ENCODE peak calls at places on chromosomes 3 and 15, in five cellular contexts. Q, G, E, H and P are unnamed samples.

GRCh38 chr3:33128706-33129105 is 14.9 kb downstream of the CRTAP start:
- DNase-seq in H (no peak), E (no peak), Q (no peak), G (no peak), P (no peak)

GRCh38 chr3:193701896-193702644 is 109.1 kb downstream of the OPA1 start:
- DNase-seq in Q (no peak), H (peak), E (no peak), G (no peak), P (no peak)

GRCh38 chr3:171018151-171018935 is 8.2 kb downstream of the SLC2A2 start:
- DNase-seq in E (peak), H (no peak), G (no peak), Q (peak), P (no peak)

GRCh38 chr3:143975549-143976152 is 4.0 kb downstream of the DIPK2A start:
- DNase-seq in H (no peak), G (peak), E (peak), Q (no peak), P (no peak)

GRCh38 chr3:59469948-59470723 is 420.3 kb upstream of the CFAP20DC start:
- DNase-seq in E (no peak), H (no peak), Q (no peak), G (no peak), P (no peak)

GRCh38 chr3:43638594-43639447 is 17.0 kb upstream of the ANO10 start:
- DNase-seq in H (no peak), E (peak), G (no peak), Q (peak), P (no peak)

GRCh38 chr15:37098468-37099320 is 1.7 kb downstream of the MEIS2 start:
- DNase-seq in H (no peak), Q (no peak), G (no peak), E (peak), P (no peak)

GRCh38 chr3:190911382-190911781 is 48.9 kb upstream of the GMNC start:
- DNase-seq in G (no peak), H (no peak), Q (no peak), E (no peak), P (no peak)

GRCh38 chr15:82856397-82857170 is 47.2 kb downstream of the WHAMM start:
- DNase-seq in H (no peak), G (peak), E (no peak), Q (no peak), P (no peak)

GRCh38 chr3:161552984-161553383 is 56.4 kb downstream of the OTOL1 start:
- DNase-seq in G (no peak), H (no peak), E (no peak), Q (no peak), P (no peak)

GRCh38 chr3:145623349-145623748 is 537.6 kb downstream of the PLOD2 start:
- DNase-seq in E (no peak), Q (no peak), G (no peak), H (no peak), P (no peak)

GRCh38 chr3:106588739-106589138 is 719.9 kb upstream of the CBLB start:
- DNase-seq in G (no peak), Q (no peak), H (no peak), E (no peak), P (no peak)

GRCh38 chr3:5057857-5058324 is 64.2 kb upstream of the ARL8B start:
- DNase-seq in E (peak), Q (peak), G (peak), H (peak), P (no peak)

GRCh38 chr3:107951111-107951510 is 139.7 kb downstream of the CD47 start:
- DNase-seq in Q (no peak), G (no peak), H (no peak), E (no peak), P (no peak)
- TF ChIP-seq CREB1 in Q (no peak), G (no peak), H (no peak), E (no peak), P (no peak)

GRCh38 chr3:17632401-17633100 is 109.9 kb downstream of the TBC1D5 start:
- DNase-seq in Q (no peak), G (no peak), E (peak), H (no peak), P (no peak)
- TF ChIP-seq SP1 in Q (no peak), G (no peak), E (no peak), H (no peak), P (no peak)

GRCh38 chr3:142853270-142854163 is 35.4 kb downstream of the PCOLCE2 start:
- DNase-seq in E (no peak), H (no peak), Q (no peak), G (peak), P (no peak)
- TF ChIP-seq CREB1 in E (no peak), H (no peak), Q (no peak), G (peak), P (no peak)

GRCh38 chr3:140857993-140858392 is 83.6 kb upstream of the SLC25A36 start:
- DNase-seq in Q (no peak), G (no peak), H (no peak), E (no peak), P (no peak)

GRCh38 chr3:140850210-140850955 is 91.3 kb upstream of the SLC25A36 start:
- DNase-seq in G (no peak), E (no peak), H (no peak), Q (no peak), P (no peak)

GRCh38 chr3:140859592-140860336 is 81.9 kb upstream of the SLC25A36 start:
- DNase-seq in G (no peak), Q (no peak), E (no peak), H (no peak), P (no peak)

DNA sequence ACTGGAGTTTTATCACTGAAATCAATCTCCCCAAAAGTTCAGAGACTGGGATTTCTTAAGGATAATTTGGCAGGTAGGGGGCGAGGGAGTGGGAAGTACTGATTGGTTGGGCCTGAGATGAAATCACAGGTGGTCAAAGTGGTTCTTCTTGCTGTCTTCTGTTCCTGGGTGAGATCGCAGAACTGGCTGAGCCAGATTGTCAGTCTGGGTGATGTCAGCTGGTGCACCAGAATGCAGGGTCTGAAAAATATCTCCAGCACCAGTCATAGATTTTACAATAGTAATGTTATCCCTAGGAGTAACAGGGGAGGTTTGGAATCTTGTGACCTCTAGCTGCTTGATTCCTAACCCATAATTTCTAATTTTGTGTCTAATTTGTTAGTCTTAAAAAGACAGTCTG is 86.7 kb upstream of the SLC25A36 start:
- DNase-seq in H (no peak), G (no peak), Q (no peak), E (no peak), P (no peak)
- TF ChIP-seq SP1 in H (no peak), G (no peak), Q (no peak), E (no peak), P (no peak)

GRCh38 chr3:111035316-111035715 is 36.3 kb upstream of the NECTIN3 start:
- DNase-seq in G (no peak), E (no peak), H (no peak), Q (no peak), P (no peak)

GRCh38 chr3:111032677-111033076 is 38.9 kb upstream of the NECTIN3 start:
- DNase-seq in Q (no peak), E (no peak), G (no peak), H (no peak), P (no peak)

GRCh38 chr3:111033470-111034108 is 38.0 kb upstream of the NECTIN3 start:
- DNase-seq in G (no peak), Q (no peak), E (no peak), H (no peak), P (no peak)

GRCh38 chr3:111031538-111031937 is 40.1 kb upstream of the NECTIN3 start:
- DNase-seq in E (no peak), H (no peak), G (no peak), Q (no peak), P (no peak)

DNA sequence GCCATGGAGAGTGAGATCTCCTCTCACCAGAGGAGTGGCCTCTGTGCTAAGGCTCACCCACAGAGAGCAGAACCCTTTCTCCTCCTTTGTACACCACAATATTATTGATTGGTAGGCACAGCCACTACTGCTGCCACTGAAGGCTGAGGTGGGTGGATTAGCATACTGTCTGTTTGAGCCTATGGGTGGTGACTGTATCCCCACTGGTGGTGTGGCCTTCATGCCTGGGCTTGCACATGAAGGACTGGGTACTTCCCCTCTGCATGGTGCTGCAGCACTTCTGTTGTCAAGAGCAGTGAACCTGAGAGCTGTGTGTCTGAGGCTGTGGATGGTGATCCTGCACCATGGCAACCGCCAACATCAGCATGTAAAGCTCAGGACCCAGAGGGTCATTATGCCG is 35.7 kb upstream of the NECTIN3 start:
- DNase-seq in G (no peak), H (no peak), Q (no peak), E (no peak), P (no peak)
- TF ChIP-seq CREB1 in G (no peak), H (no peak), Q (no peak), E (no peak), P (no peak)

DNA sequence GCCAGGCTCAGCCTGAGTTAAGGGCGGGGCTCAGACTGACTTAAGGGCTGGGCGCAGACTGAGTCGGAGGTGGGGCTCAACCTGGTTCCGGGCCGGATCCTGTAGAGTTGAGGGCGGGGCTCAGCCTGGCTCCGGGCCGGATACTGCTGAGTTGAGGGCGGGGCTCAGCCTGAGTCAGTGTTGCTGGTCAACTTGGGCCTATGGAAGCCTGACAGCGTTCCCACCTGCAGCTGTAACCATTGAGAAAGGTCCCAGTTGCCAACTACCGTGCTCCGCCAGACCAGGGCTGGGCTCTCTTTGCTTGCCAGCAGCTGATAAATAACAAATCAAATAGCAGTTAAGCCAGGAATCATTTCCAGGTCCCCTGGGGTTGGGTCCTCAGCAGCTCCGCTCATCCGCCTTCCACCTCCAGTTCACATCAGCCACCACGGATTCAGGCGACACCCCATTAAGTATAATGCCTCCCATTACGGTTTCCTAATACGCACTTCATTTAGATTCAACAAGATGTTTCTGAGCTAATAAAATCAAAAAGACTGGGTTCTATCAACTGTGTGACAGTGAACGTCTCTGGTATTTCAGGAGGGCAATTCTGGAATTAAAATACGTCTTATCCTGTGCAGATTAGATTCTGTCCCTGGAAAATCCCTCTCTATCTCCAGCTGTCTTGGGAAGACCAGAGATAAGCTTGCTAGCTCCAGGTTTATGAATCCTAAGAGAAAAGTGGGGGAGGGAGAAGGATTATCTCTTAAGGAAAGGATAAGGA is 7.3 kb downstream of the GRIP2 start:
- DNase-seq in G (peak), H (no peak), Q (peak), E (peak), P (peak)
- TF ChIP-seq SP1 in G (no peak), H (no peak), Q (no peak), E (no peak), P (no peak)

GRCh38 chr3:57791245-57791644 is 35.1 kb downstream of the SLMAP start:
- DNase-seq in G (peak), H (no peak), E (peak), Q (no peak), P (no peak)

GRCh38 chr3:57788624-57789018 is 32.5 kb downstream of the SLMAP start:
- DNase-seq in E (no peak), Q (no peak), G (no peak), H (no peak), P (no peak)

GRCh38 chr3:57784089-57784735 is 28.1 kb downstream of the SLMAP start:
- DNase-seq in H (no peak), Q (no peak), G (no peak), E (no peak), P (no peak)

GRCh38 chr3:57792198-57792597 is 36.1 kb downstream of the SLMAP start:
- DNase-seq in Q (no peak), H (no peak), E (no peak), G (no peak), P (no peak)

GRCh38 chr3:57787867-57788623 is 31.9 kb downstream of the SLMAP start:
- DNase-seq in Q (no peak), G (no peak), H (peak), E (peak), P (no peak)
- TF ChIP-seq CREB1 in Q (no peak), G (no peak), H (no peak), E (no peak), P (no peak)

GRCh38 chr15:81133782-81134461 is at the start of gene CFAP161:
- DNase-seq in Q (peak), H (no peak), G (peak), E (no peak), P (peak)
- TF ChIP-seq SP1 in Q (no peak), H (no peak), G (no peak), E (no peak), P (peak)